ENCODE peak calls at places on chromosomes 12 and 14, in ten cellular contexts. One of them, this sample, is unnamed.

GRCh38 chr12:121657305-121658008 is 12.0 kb downstream of the MORN3 start:
- DNase-seq in naive thymus-derived CD4-positive, alpha-beta T cell: no peak
- DNase-seq in Right ventricle myocardium superior: no peak
- DNase-seq in left cardiac atrium: no peak
- DNase-seq in RWPE1: no peak
- DNase-seq in iris pigment epithelial cell: peak
- DNase-seq in stomach: no peak
- DNase-seq in amygdala: no peak
- DNase-seq in stimulated activated CD4-positive, alpha-beta T cell treated with anti-CD3 and anti-CD28 coated beads, Interleukin-4, amount 100 ng/mL, for 48 hours: peak
- DNase-seq in NCI-H1436: no peak
- DNase-seq in this sample: no peak

GRCh38 chr14:74510211-74510931 is 16.8 kb downstream of the ISCA2 start:
- DNase-seq in amygdala: no peak
- DNase-seq in naive thymus-derived CD4-positive, alpha-beta T cell: no peak
- DNase-seq in NCI-H1436: no peak
- DNase-seq in iris pigment epithelial cell: peak
- DNase-seq in stomach: no peak
- DNase-seq in Right ventricle myocardium superior: peak
- DNase-seq in left cardiac atrium: no peak
- DNase-seq in stimulated activated CD4-positive, alpha-beta T cell treated with anti-CD3 and anti-CD28 coated beads, Interleukin-4, amount 100 ng/mL, for 48 hours: no peak
- DNase-seq in RWPE1: no peak
- DNase-seq in this sample: no peak

GRCh38 chr12:122111070-122111750 is 32.7 kb downstream of the MLXIP start:
- DNase-seq in stomach: no peak
- DNase-seq in RWPE1: peak
- DNase-seq in stimulated activated CD4-positive, alpha-beta T cell treated with anti-CD3 and anti-CD28 coated beads, Interleukin-4, amount 100 ng/mL, for 48 hours: no peak
- DNase-seq in NCI-H1436: peak
- DNase-seq in left cardiac atrium: no peak
- DNase-seq in amygdala: no peak
- DNase-seq in Right ventricle myocardium superior: no peak
- DNase-seq in iris pigment epithelial cell: no peak
- DNase-seq in naive thymus-derived CD4-positive, alpha-beta T cell: no peak
- DNase-seq in this sample: no peak

GRCh38 chr12:77510985-77511384 is 319.7 kb upstream of the NAV3 start:
- DNase-seq in iris pigment epithelial cell: no peak
- DNase-seq in Right ventricle myocardium superior: no peak
- DNase-seq in stomach: no peak
- DNase-seq in naive thymus-derived CD4-positive, alpha-beta T cell: no peak
- DNase-seq in left cardiac atrium: no peak
- DNase-seq in NCI-H1436: no peak
- DNase-seq in stimulated activated CD4-positive, alpha-beta T cell treated with anti-CD3 and anti-CD28 coated beads, Interleukin-4, amount 100 ng/mL, for 48 hours: no peak
- DNase-seq in amygdala: no peak
- DNase-seq in RWPE1: no peak
- DNase-seq in this sample: no peak

GRCh38 chr12:76669981-76670380 is 93.9 kb upstream of the ZDHHC17 start:
- DNase-seq in left cardiac atrium: no peak
- DNase-seq in NCI-H1436: no peak
- DNase-seq in Right ventricle myocardium superior: no peak
- DNase-seq in amygdala: no peak
- DNase-seq in naive thymus-derived CD4-positive, alpha-beta T cell: no peak
- DNase-seq in RWPE1: no peak
- DNase-seq in iris pigment epithelial cell: no peak
- DNase-seq in stomach: no peak
- DNase-seq in stimulated activated CD4-positive, alpha-beta T cell treated with anti-CD3 and anti-CD28 coated beads, Interleukin-4, amount 100 ng/mL, for 48 hours: no peak
- DNase-seq in this sample: no peak

GRCh38 chr12:79615596-79616560 is 74.9 kb downstream of the PAWR start:
- DNase-seq in naive thymus-derived CD4-positive, alpha-beta T cell: no peak
- DNase-seq in stomach: no peak
- DNase-seq in RWPE1: no peak
- DNase-seq in amygdala: no peak
- DNase-seq in iris pigment epithelial cell: no peak
- DNase-seq in Right ventricle myocardium superior: no peak
- DNase-seq in stimulated activated CD4-positive, alpha-beta T cell treated with anti-CD3 and anti-CD28 coated beads, Interleukin-4, amount 100 ng/mL, for 48 hours: no peak
- DNase-seq in left cardiac atrium: no peak
- DNase-seq in NCI-H1436: no peak
- DNase-seq in this sample: no peak

GRCh38 chr12:123363743-123364531 is 710 bp downstream of the SBNO1 start:
- DNase-seq in iris pigment epithelial cell: no peak
- DNase-seq in stomach: peak
- DNase-seq in left cardiac atrium: peak
- DNase-seq in naive thymus-derived CD4-positive, alpha-beta T cell: peak
- DNase-seq in stimulated activated CD4-positive, alpha-beta T cell treated with anti-CD3 and anti-CD28 coated beads, Interleukin-4, amount 100 ng/mL, for 48 hours: peak
- DNase-seq in Right ventricle myocardium superior: peak
- DNase-seq in amygdala: peak
- DNase-seq in NCI-H1436: no peak
- DNase-seq in RWPE1: peak
- DNase-seq in this sample: no peak

GRCh38 chr12:28415755-28416154 is 225.5 kb downstream of the CCDC91 start:
- DNase-seq in amygdala: no peak
- DNase-seq in stimulated activated CD4-positive, alpha-beta T cell treated with anti-CD3 and anti-CD28 coated beads, Interleukin-4, amount 100 ng/mL, for 48 hours: no peak
- DNase-seq in stomach: no peak
- DNase-seq in iris pigment epithelial cell: peak
- DNase-seq in Right ventricle myocardium superior: no peak
- DNase-seq in left cardiac atrium: no peak
- DNase-seq in naive thymus-derived CD4-positive, alpha-beta T cell: no peak
- DNase-seq in NCI-H1436: no peak
- DNase-seq in RWPE1: no peak
- DNase-seq in this sample: no peak

GRCh38 chr14:50191499-50191898 is 39.9 kb downstream of the SOS2 start:
- DNase-seq in amygdala: no peak
- DNase-seq in Right ventricle myocardium superior: no peak
- DNase-seq in naive thymus-derived CD4-positive, alpha-beta T cell: no peak
- DNase-seq in iris pigment epithelial cell: no peak
- DNase-seq in stomach: no peak
- DNase-seq in left cardiac atrium: no peak
- DNase-seq in stimulated activated CD4-positive, alpha-beta T cell treated with anti-CD3 and anti-CD28 coated beads, Interleukin-4, amount 100 ng/mL, for 48 hours: no peak
- DNase-seq in RWPE1: no peak
- DNase-seq in NCI-H1436: no peak
- DNase-seq in this sample: no peak

GRCh38 chr14:81219821-81220487 is 805 bp downstream of the GTF2A1 start:
- DNase-seq in stimulated activated CD4-positive, alpha-beta T cell treated with anti-CD3 and anti-CD28 coated beads, Interleukin-4, amount 100 ng/mL, for 48 hours: no peak
- DNase-seq in NCI-H1436: peak
- DNase-seq in Right ventricle myocardium superior: peak
- DNase-seq in stomach: peak
- DNase-seq in amygdala: peak
- DNase-seq in RWPE1: peak
- DNase-seq in iris pigment epithelial cell: peak
- DNase-seq in naive thymus-derived CD4-positive, alpha-beta T cell: peak
- DNase-seq in left cardiac atrium: peak
- DNase-seq in this sample: peak

GRCh38 chr14:88002421-88002820 is 2.5 kb upstream of the GPR65 start:
- DNase-seq in Right ventricle myocardium superior: no peak
- DNase-seq in stomach: no peak
- DNase-seq in NCI-H1436: no peak
- DNase-seq in left cardiac atrium: no peak
- DNase-seq in iris pigment epithelial cell: no peak
- DNase-seq in RWPE1: no peak
- DNase-seq in amygdala: no peak
- DNase-seq in naive thymus-derived CD4-positive, alpha-beta T cell: no peak
- DNase-seq in stimulated activated CD4-positive, alpha-beta T cell treated with anti-CD3 and anti-CD28 coated beads, Interleukin-4, amount 100 ng/mL, for 48 hours: no peak
- DNase-seq in this sample: no peak

GRCh38 chr12:82723891-82724290 is 37.2 kb downstream of the TMTC2 start:
- DNase-seq in iris pigment epithelial cell: no peak
- DNase-seq in Right ventricle myocardium superior: no peak
- DNase-seq in stimulated activated CD4-positive, alpha-beta T cell treated with anti-CD3 and anti-CD28 coated beads, Interleukin-4, amount 100 ng/mL, for 48 hours: no peak
- DNase-seq in RWPE1: no peak
- DNase-seq in amygdala: no peak
- DNase-seq in left cardiac atrium: no peak
- DNase-seq in stomach: no peak
- DNase-seq in naive thymus-derived CD4-positive, alpha-beta T cell: no peak
- DNase-seq in NCI-H1436: no peak
- DNase-seq in this sample: no peak